ENCODE peak calls at places on chromosome 11, in six cellular contexts. M is mammary epithelial cell; C is K562; V is CD4-positive, alpha-beta T cell; I is pancreas; G is psoas muscle. S is an unnamed sample.

GRCh38 chr11:104366321-104366734 is 202.4 kb upstream of the PDGFD start:
- DNase-seq in G (peak; percentile 34), I (no peak), M (no peak), V (no peak), C (no peak), S (no peak)

GRCh38 chr11:59062602-59063529 is 23.2 kb upstream of the GLYATL1B start:
- DNase-seq in M (no peak), C (no peak), G (no peak), I (no peak), V (no peak), S (no peak)

GRCh38 chr11:71286701-71287643 is 34.6 kb upstream of the SHANK2 start:
- DNase-seq in C (no peak), G (no peak), I (peak; percentile 52), V (no peak), M (peak; percentile 95), S (peak; percentile 71)

GRCh38 chr11:96267001-96267489 is 76.0 kb downstream of the MAML2 start:
- DNase-seq in M (no peak), I (no peak), C (no peak), G (no peak), V (no peak), S (no peak)

GRCh38 chr11:34439521-34440258 is 956 bp downstream of the CAT start:
- DNase-seq in G (no peak), C (no peak), I (no peak), V (no peak), M (no peak), S (no peak)

GRCh38 chr11:115316682-115317081 is 187.5 kb downstream of the CADM1 start:
- DNase-seq in G (no peak), I (no peak), C (no peak), M (no peak), V (no peak), S (no peak)

GRCh38 chr11:9565822-9566560 is 7.5 kb upstream of the WEE1 start:
- DNase-seq in I (peak; percentile 27), G (no peak), M (peak; percentile 100), C (peak; percentile 83), V (no peak), S (peak; percentile 37)

GRCh38 chr11:117557321-117557720 is 229.7 kb downstream of the CEP164 start:
- DNase-seq in V (no peak), M (no peak), I (no peak), G (no peak), C (no peak), S (no peak)

GRCh38 chr11:20966489-20966888 is 297.1 kb downstream of the NELL1 start:
- DNase-seq in C (no peak), G (no peak), V (no peak), I (no peak), M (no peak), S (no peak)

GRCh38 chr11:82462588-82462987 is 271.1 kb downstream of the FAM181B start:
- DNase-seq in I (no peak), V (no peak), C (no peak), M (no peak), G (no peak), S (no peak)

GRCh38 chr11:73219396-73220285 is 1.6 kb downstream of the P2RY2 start:
- DNase-seq in C (no peak), G (no peak), M (no peak), V (no peak), I (no peak), S (no peak)

GRCh38 chr11:99162819-99163218 is 142.1 kb downstream of the CNTN5 start:
- DNase-seq in C (no peak), V (no peak), I (no peak), G (no peak), M (no peak), S (no peak)

GRCh38 chr11:69142894-69143293 is 12.8 kb upstream of the SMIM38 start:
- DNase-seq in M (no peak), V (no peak), I (no peak), G (no peak), C (peak; percentile 92), S (no peak)
- H3K9me3 ChIP-seq in M (peaks cover 3% of the 10 kb centered on the region), V (peaks cover 18% of the 10 kb centered on the region), I (no peaks in the 10 kb centered on the region), G (peaks cover 13% of the 10 kb centered on the region), C (no peaks in the 10 kb centered on the region), S (peaks cover 4% of the 10 kb centered on the region)

GRCh38 chr11:1102996-1103395 is 28.3 kb downstream of the MUC2 start:
- DNase-seq in G (peak; percentile 32), V (no peak), M (no peak), I (peak; percentile 10), C (no peak), S (no peak)

GRCh38 chr11:1105183-1105565 is 30.5 kb downstream of the MUC2 start:
- DNase-seq in I (no peak), G (no peak), M (no peak), V (no peak), C (no peak), S (no peak)

GRCh38 chr11:1102221-1102971 is 27.7 kb downstream of the MUC2 start:
- DNase-seq in G (peak; percentile 40), V (no peak), C (no peak), I (peak; percentile 23), M (no peak), S (no peak)

GRCh38 chr11:1104411-1105182 is 29.9 kb downstream of the MUC2 start:
- DNase-seq in M (no peak), V (no peak), I (peak; percentile 7), G (peak; percentile 28), C (no peak), S (no peak)

DNA sequence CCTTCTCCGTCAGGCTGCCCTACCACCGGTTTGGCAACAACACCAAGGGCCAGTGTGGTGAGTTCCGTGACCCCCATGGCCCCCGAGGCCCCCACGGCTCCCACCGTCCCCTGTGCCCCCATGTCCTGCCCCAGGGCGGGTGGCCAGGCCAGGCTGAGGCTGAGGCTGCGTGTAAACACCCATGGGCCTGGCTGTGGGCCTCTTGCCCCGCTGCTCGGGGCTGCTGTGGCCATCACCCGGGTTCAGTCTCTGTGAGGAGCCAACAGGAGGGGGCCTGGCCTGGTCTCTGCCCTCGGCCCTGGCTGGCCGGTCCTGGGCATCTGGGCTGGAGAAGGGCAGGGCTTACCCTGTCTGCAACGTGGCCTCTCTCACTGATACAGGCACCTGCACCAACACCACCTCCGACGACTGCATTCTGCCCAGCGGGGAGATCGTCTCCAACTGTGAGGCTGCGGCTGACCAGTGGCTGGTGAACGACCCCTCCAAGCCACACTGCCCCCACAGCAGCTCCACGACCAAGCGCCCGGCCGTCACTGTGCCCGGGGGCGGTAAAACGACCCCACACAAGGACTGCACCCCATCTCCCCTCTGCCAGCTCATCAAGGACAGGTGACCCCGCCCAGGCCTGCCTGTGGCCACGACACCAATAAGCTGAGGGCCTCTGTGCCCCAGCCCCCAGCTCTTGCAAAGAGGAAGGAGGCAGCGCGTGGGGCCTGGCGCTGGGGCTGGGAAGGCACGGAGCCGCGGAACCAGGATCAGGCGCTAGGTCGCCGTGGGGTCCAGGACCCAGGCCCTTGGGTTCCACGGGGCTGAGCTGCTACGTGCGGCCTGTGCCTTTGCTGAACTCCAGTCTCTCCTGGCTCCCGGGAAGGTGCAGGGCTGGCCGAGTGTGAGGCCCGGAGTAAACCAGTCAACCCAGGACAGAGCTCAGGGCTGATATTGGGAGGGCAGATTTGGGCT is 29.0 kb downstream of the MUC2 start:
- DNase-seq in M (no peak), G (peak; percentile 43), C (no peak), I (peak; percentile 22), V (no peak), S (no peak)
- H3K9me3 ChIP-seq in M (peaks cover 21% of the 10 kb centered on the region), G (no peaks in the 10 kb centered on the region), C (no peaks in the 10 kb centered on the region), I (no peaks in the 10 kb centered on the region), V (no peaks in the 10 kb centered on the region), S (peaks cover 4% of the 10 kb centered on the region)

DNA sequence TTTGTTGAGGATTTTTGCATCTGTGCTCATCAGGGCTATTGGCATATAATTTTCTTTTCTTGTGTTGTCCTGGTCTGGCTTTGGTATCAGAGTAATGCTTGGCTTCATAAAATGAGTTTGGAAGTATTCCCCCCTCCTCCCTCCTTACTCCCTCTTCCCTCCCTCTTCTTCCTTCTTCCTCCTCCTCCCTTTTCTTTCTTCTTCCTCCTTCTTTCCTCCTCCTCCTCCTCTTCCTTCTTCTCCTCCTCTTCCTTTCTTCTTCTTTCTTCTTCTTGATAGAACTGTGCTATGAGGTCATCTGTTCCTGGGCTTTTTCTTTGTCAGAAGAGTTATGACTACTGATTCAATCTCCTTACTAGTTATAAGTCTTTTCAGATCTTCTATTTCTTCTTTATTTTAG is 10.1 kb downstream of the BIRC2 start:
- DNase-seq in V (no peak), C (no peak), G (no peak), I (no peak), M (no peak), S (no peak)
- H3K9me3 ChIP-seq in V (peaks cover 7% of the 10 kb centered on the region), C (no peaks in the 10 kb centered on the region), G (peaks cover 17% of the 10 kb centered on the region), I (no peaks in the 10 kb centered on the region), M (no peaks in the 10 kb centered on the region), S (peaks cover 3% of the 10 kb centered on the region)

GRCh38 chr11:29616611-29617010 is 400.2 kb downstream of the KCNA4 start:
- DNase-seq in I (no peak), G (no peak), M (peak; percentile 81), V (no peak), C (no peak), S (no peak)
- H3K9me3 ChIP-seq in I (no peaks in the 10 kb centered on the region), G (no peaks in the 10 kb centered on the region), M (no peaks in the 10 kb centered on the region), V (no peaks in the 10 kb centered on the region), C (no peaks in the 10 kb centered on the region), S (no peaks in the 10 kb centered on the region)